ENCODE peak calls at places on chromosomes 16 and 17, in nine cellular contexts. N is fibroblast of lung, L is HepG2, I is PC-3, C is PC-9, E is IMR-90, O is mammary epithelial cell, Q is endothelial cell of umbilical vein, B is GM23338. X is an unnamed sample.

GRCh38 chr16:2784536-2785100 is 2.7 kb downstream of the PRSS33 start:
- DNase-seq in Q (no peak), N (no peak), I (no peak), O (no peak), E (no peak), L (no peak), B (no peak), C (no peak), X (no peak)

GRCh38 chr17:17141860-17142552 is 64.1 kb downstream of the PLD6 start:
- DNase-seq in O (peak; percentile 18), Q (peak; percentile 50), E (peak; percentile 50), L (no peak), I (no peak), C (no peak), B (peak; percentile 79), N (peak; percentile 56), X (peak; percentile 48)

GRCh38 chr17:31289790-31290189 is 7.2 kb downstream of the OMG start:
- DNase-seq in N (no peak), Q (no peak), B (no peak), C (no peak), O (no peak), I (peak; percentile 49), L (no peak), E (no peak), X (no peak)

GRCh38 chr17:50817142-50817751 is 18.1 kb upstream of the WFIKKN2 start:
- DNase-seq in I (peak; percentile 31), L (no peak), N (peak; percentile 23), B (peak; percentile 71), E (no peak), Q (no peak), C (peak; percentile 24), O (no peak), X (peak; percentile 54)

GRCh38 chr17:16354585-16354984 is 1.3 kb upstream of the CENPV start:
- DNase-seq in E (no peak), O (no peak), B (no peak), N (no peak), C (no peak), Q (no peak), L (no peak), I (no peak), X (no peak)

GRCh38 chr16:1105888-1106620 is 10.0 kb upstream of the C1QTNF8 start:
- DNase-seq in B (peak; percentile 85), I (peak; percentile 64), C (peak; percentile 84), N (peak; percentile 42), Q (peak; percentile 57), L (peak; percentile 39), E (peak; percentile 33), O (peak; percentile 26), X (peak; percentile 44)

GRCh38 chr16:81405702-81406113 is 38.9 kb upstream of the CMIP start:
- DNase-seq in C (peak; percentile 90), E (peak; percentile 92), O (peak; percentile 98), B (peak; percentile 69), Q (peak; percentile 94), I (peak; percentile 96), N (peak; percentile 67), L (peak; percentile 91), X (no peak)

GRCh38 chr16:53510704-53511070 is 7.7 kb upstream of the AKTIP start:
- DNase-seq in L (no peak), I (no peak), E (no peak), C (no peak), B (no peak), N (no peak), Q (no peak), O (no peak), X (no peak)

GRCh38 chr16:56710181-56710737 is 19.7 kb upstream of the NUP93 start:
- DNase-seq in E (no peak), O (no peak), I (no peak), B (no peak), L (no peak), Q (no peak), C (no peak), N (no peak), X (no peak)

GRCh38 chr16:58506241-58507194 is 6.6 kb downstream of the NDRG4 start:
- DNase-seq in B (no peak), L (no peak), C (no peak), E (no peak), Q (no peak), N (no peak), I (no peak), O (no peak), X (no peak)

GRCh38 chr17:39208893-39209292 is 8.8 kb downstream of the RPL19 start:
- DNase-seq in N (peak; percentile 27), I (no peak), L (no peak), E (no peak), O (no peak), B (no peak), Q (no peak), C (no peak), X (peak; percentile 98)

GRCh38 chr17:50988427-50988826 is 122.3 kb upstream of the TOB1 start:
- DNase-seq in C (no peak), N (no peak), O (no peak), I (no peak), E (no peak), L (peak; percentile 23), B (no peak), Q (no peak), X (no peak)

GRCh38 chr17:4947010-4947410 is 1.3 kb downstream of the PFN1 start:
- DNase-seq in E (no peak), I (no peak), B (no peak), O (no peak), N (no peak), Q (no peak), L (no peak), C (no peak), X (no peak)

GRCh38 chr17:35368086-35368824 is 5.2 kb downstream of the SLFN11 start:
- DNase-seq in I (no peak), Q (no peak), N (peak; percentile 53), L (no peak), B (peak; percentile 41), E (peak; percentile 22), C (no peak), O (no peak), X (peak; percentile 62)

GRCh38 chr16:14302031-14302398 is 230.9 kb downstream of the MRTFB start:
- DNase-seq in E (peak; percentile 60), B (peak; percentile 69), L (peak; percentile 49), N (peak; percentile 68), O (peak; percentile 74), C (peak; percentile 89), I (peak; percentile 69), Q (peak; percentile 26), X (peak; percentile 84)

GRCh38 chr16:14650629-14651028 is 17.9 kb downstream of the BFAR start:
- DNase-seq in L (no peak), B (no peak), N (no peak), C (no peak), E (no peak), O (peak; percentile 75), Q (no peak), I (no peak), X (no peak)

GRCh38 chr17:54849660-54850059 is 51.0 kb upstream of the TOM1L1 start:
- DNase-seq in O (no peak), C (no peak), L (no peak), E (no peak), Q (no peak), I (no peak), B (no peak), N (no peak), X (no peak)

GRCh38 chr17:43661699-43662431 is at the start of gene MEOX1:
- DNase-seq in C (peak; percentile 50), E (peak; percentile 82), Q (no peak), O (peak; percentile 69), L (no peak), N (peak; percentile 71), I (peak; percentile 88), B (no peak), X (no peak)

GRCh38 chr17:79377230-79377790 is 233.5 kb downstream of the RBFOX3 start:
- DNase-seq in E (no peak), I (no peak), C (no peak), O (no peak), N (no peak), Q (no peak), B (peak; percentile 26), L (no peak), X (no peak)

GRCh38 chr17:51908841-51909537 is 249.5 kb downstream of the CA10 start:
- DNase-seq in Q (no peak), N (no peak), E (no peak), O (no peak), L (no peak), C (no peak), B (no peak), I (no peak), X (no peak)

GRCh38 chr16:19227643-19228042 is 57.9 kb upstream of the CLEC19A start:
- DNase-seq in C (no peak), E (no peak), I (no peak), O (no peak), L (no peak), N (no peak), B (peak; percentile 49), Q (no peak), X (no peak)

GRCh38 chr16:14669776-14670175 is 24.3 kb downstream of the PLA2G10 start:
- DNase-seq in O (no peak), N (no peak), B (peak; percentile 31), L (no peak), C (peak; percentile 47), E (no peak), I (peak; percentile 39), Q (no peak), X (no peak)

GRCh38 chr16:88995194-88995593 is 18.2 kb upstream of the CBFA2T3 start:
- DNase-seq in E (no peak), Q (no peak), C (no peak), O (no peak), N (no peak), I (no peak), L (no peak), B (no peak), X (no peak)
- H2AFZ ChIP-seq in E (no peak overlapping the region), Q (no peak overlapping the region), C (no peak overlapping the region), O (no peak overlapping the region), N (no peak overlapping the region), I (no peak overlapping the region), L (no peak overlapping the region), B (peak overlapping the region; percentile 59), X (no peak overlapping the region)

GRCh38 chr17:76968707-76969597 is 100.7 kb downstream of the MGAT5B start:
- DNase-seq in Q (no peak), B (peak; percentile 99), I (peak; percentile 17), L (no peak), E (no peak), C (peak; percentile 69), N (no peak), O (no peak), X (peak; percentile 100)
- TF ChIP-seq CTCF in Q (no peak), B (no peak), I (no peak), L (no peak), E (no peak), C (no peak), N (no peak), O (no peak), X (peak; percentile 43)

DNA sequence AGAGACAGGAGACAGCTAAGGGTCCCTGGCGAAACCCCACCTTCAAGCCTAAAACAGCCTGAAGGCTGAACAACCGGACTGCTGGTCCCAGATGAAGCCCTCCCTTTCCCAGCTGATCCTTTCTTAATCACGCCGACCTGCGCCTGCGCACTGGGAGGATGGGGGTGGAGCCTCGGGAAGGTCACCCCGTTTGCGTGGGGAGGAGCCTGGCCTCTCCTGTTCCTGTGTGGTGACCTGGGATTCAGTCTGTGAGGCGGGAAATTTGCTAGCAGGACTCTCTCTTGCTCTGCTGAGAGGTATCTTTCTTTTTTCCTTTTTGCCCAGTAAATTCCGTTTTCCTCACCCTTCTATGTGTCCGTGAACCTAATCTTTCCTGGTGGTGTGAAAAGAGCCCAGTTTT is 9.6 kb downstream of the FAM20A start:
- DNase-seq in N (no peak), Q (peak; percentile 9), C (no peak), B (peak; percentile 87), I (peak; percentile 50), L (no peak), E (no peak), O (no peak), X (no peak)
- H2AFZ ChIP-seq in N (no peak overlapping the region), Q (no peak overlapping the region), C (peak overlapping the region; percentile 81), B (peak overlapping the region; percentile 84), I (peak overlapping the region; percentile 53), L (no peak overlapping the region), E (no peak overlapping the region), O (no peak overlapping the region), X (no peak overlapping the region)

GRCh38 chr16:12898556-12898955 is 2.8 kb upstream of the SHISA9 start:
- DNase-seq in N (no peak), Q (no peak), E (no peak), I (no peak), C (no peak), O (no peak), L (no peak), B (peak; percentile 73), X (peak; percentile 24)
- TF ChIP-seq CTCF in N (no peak), Q (no peak), E (no peak), I (no peak), C (peak; percentile 29), O (peak; percentile 25), L (peak; percentile 59), B (peak; percentile 82), X (peak; percentile 60)

X was measured in OCI-LY7.